ENCODE peak calls at places on chromosomes 3 and 15, in five cellular contexts. K, Z, F, J and X are unnamed samples.

GRCh38 chr3:20040476-20041196 is 390 bp downstream of the KAT2B start:
- DNase-seq in J (peak), F (peak), Z (peak), K (peak), X (peak)

GRCh38 chr3:45760878-45761711 is 35.2 kb downstream of the SLC6A20 start:
- DNase-seq in K (peak), F (peak), Z (peak), J (peak), X (peak)

GRCh38 chr15:56758770-56759449 is 25.6 kb upstream of the ZNF280D start:
- DNase-seq in Z (peak), F (no peak), K (no peak), J (peak), X (peak)

GRCh38 chr3:182258538-182259177 is 534.6 kb upstream of the ATP11B start:
- DNase-seq in Z (no peak), J (peak), K (no peak), F (peak), X (peak)

GRCh38 chr15:41772720-41773331 is 1.5 kb upstream of the MAPKBP1 start:
- DNase-seq in Z (peak), K (peak), F (no peak), J (peak), X (peak)

GRCh38 chr3:146160233-146160963 is 586 bp downstream of the PLOD2 start:
- DNase-seq in J (peak), Z (peak), K (peak), F (peak), X (peak)

GRCh38 chr15:75065851-75066509 is 42.6 kb downstream of the PPCDC start:
- DNase-seq in Z (no peak), K (no peak), J (no peak), F (no peak), X (peak)

GRCh38 chr3:155007729-155008128 is 72.4 kb upstream of the MME start:
- DNase-seq in K (no peak), F (no peak), Z (no peak), J (no peak), X (peak)

GRCh38 chr15:47477253-47477652 is 240.1 kb upstream of the SEMA6D start:
- DNase-seq in Z (no peak), K (no peak), F (no peak), J (no peak), X (no peak)

GRCh38 chr3:94004301-94004910 is 24.0 kb downstream of the STX19 start:
- DNase-seq in K (no peak), F (no peak), Z (peak), J (peak), X (peak)

GRCh38 chr3:56952051-56952450 is 108.4 kb upstream of the SPATA12 start:
- DNase-seq in Z (no peak), K (no peak), J (no peak), F (no peak), X (no peak)

GRCh38 chr15:57259511-57260143 is 116.7 kb upstream of the CGNL1 start:
- DNase-seq in J (no peak), F (peak), Z (no peak), K (peak), X (peak)

GRCh38 chr3:79568938-79569337 is 198.9 kb downstream of the ROBO1 start:
- DNase-seq in J (no peak), K (no peak), F (no peak), Z (no peak), X (no peak)

GRCh38 chr3:34969513-34969912 is 669.8 kb upstream of the ARPP21 start:
- DNase-seq in J (no peak), Z (no peak), F (no peak), K (no peak), X (peak)

GRCh38 chr15:84658080-84658787 is at the start of gene NMB:
- DNase-seq in Z (peak), F (peak), J (peak), K (peak), X (peak)

GRCh38 chr3:94115482-94115881 is 52.6 kb downstream of the NSUN3 start:
- DNase-seq in K (no peak), Z (peak), F (peak), J (peak), X (peak)

GRCh38 chr3:78165876-78166275 is 1126.0 kb downstream of the ROBO2 start:
- DNase-seq in F (no peak), K (no peak), J (no peak), Z (no peak), X (no peak)

GRCh38 chr3:105829879-105830622 is 38.8 kb downstream of the CBLB start:
- DNase-seq in Z (peak), F (no peak), K (no peak), J (peak), X (no peak)

GRCh38 chr3:117873236-117873635 is 1161.4 kb downstream of the IGSF11 start:
- DNase-seq in J (no peak), K (no peak), Z (peak), F (no peak), X (no peak)

GRCh38 chr15:85725564-85725963 is 69.2 kb downstream of the KLHL25 start:
- DNase-seq in Z (no peak), F (no peak), J (peak), K (no peak), X (no peak)

GRCh38 chr15:48250640-48251076 is 44.6 kb downstream of the SLC12A1 start:
- DNase-seq in Z (peak), K (peak), F (peak), J (peak), X (peak)

GRCh38 chr15:63972801-63973200 is 73.5 kb downstream of the DAPK2 start:
- DNase-seq in F (peak), Z (no peak), K (peak), J (no peak), X (peak)

GRCh38 chr3:128466840-128467541 is at the start of gene DNAJB8:
- DNase-seq in K (no peak), F (no peak), J (no peak), Z (no peak), X (no peak)

GRCh38 chr3:118573922-118574321 is 460.7 kb downstream of the IGSF11 start:
- DNase-seq in Z (no peak), J (no peak), F (no peak), K (no peak), X (no peak)

GRCh38 chr3:48693826-48694225 is 8.1 kb upstream of the NCKIPSD start:
- DNase-seq in K (no peak), Z (no peak), J (no peak), F (no peak), X (no peak)

GRCh38 chr3:72657666-72658065 is 190.6 kb downstream of the SHQ1 start:
- DNase-seq in J (no peak), Z (no peak), F (no peak), K (no peak), X (no peak)

GRCh38 chr3:60240558-60240957 is 1010.7 kb downstream of the FHIT start:
- DNase-seq in Z (no peak), F (no peak), K (peak), J (no peak), X (peak)

GRCh38 chr3:52649461-52650210 is 36.1 kb downstream of the PBRM1 start:
- DNase-seq in F (no peak), Z (peak), J (no peak), K (no peak), X (no peak)

GRCh38 chr3:5123937-5124336 is 1.8 kb downstream of the ARL8B start:
- DNase-seq in Z (no peak), J (no peak), K (no peak), F (no peak), X (no peak)
- H3K4ac ChIP-seq in Z (no peak), J (no peak), K (no peak), F (no peak), X (no peak)

GRCh38 chr3:27589795-27590194 is 105.6 kb upstream of the SLC4A7 start:
- DNase-seq in Z (peak), K (no peak), F (no peak), J (no peak), X (peak)
- H3K9ac ChIP-seq in Z (no peak), K (no peak), F (no peak), J (peak), X (no peak)

GRCh38 chr3:71302604-71303003 is 280.9 kb downstream of the FOXP1 start:
- DNase-seq in F (no peak), K (no peak), J (no peak), Z (no peak), X (no peak)

GRCh38 chr3:71305246-71306206 is 278.0 kb downstream of the FOXP1 start:
- DNase-seq in F (peak), Z (peak), K (peak), J (peak), X (peak)

GRCh38 chr3:71304261-71304646 is 279.3 kb downstream of the FOXP1 start:
- DNase-seq in Z (no peak), F (no peak), K (no peak), J (no peak), X (no peak)

GRCh38 chr3:71304684-71305083 is 278.8 kb downstream of the FOXP1 start:
- DNase-seq in J (peak), F (no peak), K (no peak), Z (peak), X (peak)

GRCh38 chr3:71303627-71304260 is 279.8 kb downstream of the FOXP1 start:
- DNase-seq in K (no peak), F (no peak), Z (no peak), J (no peak), X (no peak)
- H3K4ac ChIP-seq in K (no peak), F (no peak), Z (peak), J (no peak), X (no peak)

DNA sequence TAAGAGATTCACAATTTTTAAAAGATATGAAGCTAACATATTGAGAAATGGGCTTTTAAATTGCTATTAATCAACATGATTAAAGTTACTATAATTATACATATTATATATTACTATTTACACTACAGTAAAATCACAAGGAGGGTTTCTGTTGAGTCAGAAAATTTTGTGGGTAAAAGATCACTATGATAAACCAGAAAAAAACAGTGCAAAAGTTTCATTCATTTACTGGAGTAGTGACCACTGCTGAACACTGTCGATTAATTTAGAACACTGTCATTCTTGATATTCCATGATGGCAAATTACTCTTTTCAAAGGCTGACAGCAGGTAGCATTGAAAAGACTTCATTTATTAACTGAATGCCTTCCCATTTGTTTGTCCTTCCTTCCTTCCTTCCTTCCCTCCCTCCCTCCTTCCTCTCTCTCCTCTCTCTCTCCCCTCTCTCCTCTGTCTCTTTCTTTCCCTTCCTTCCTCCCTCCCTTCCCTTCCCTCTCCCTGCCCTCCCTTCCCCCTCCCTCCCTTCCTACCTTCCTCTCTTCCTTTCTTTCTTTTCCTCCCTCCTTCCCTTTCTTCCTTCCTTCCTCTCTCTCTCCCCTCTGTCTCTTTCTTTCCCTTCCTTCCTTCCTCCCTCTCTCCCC is 9.1 kb upstream of the RPL35A start:
- DNase-seq in F (no peak), K (no peak), Z (no peak), J (no peak), X (no peak)
- H3K9ac ChIP-seq in F (no peak), K (no peak), Z (no peak), J (no peak), X (no peak)

GRCh38 chr15:62846131-62846804 is 196.3 kb upstream of the TPM1 start:
- DNase-seq in K (no peak), J (no peak), Z (no peak), F (no peak), X (no peak)

GRCh38 chr15:62846805-62847481 is 195.6 kb upstream of the TPM1 start:
- DNase-seq in Z (no peak), F (no peak), J (no peak), K (no peak), X (no peak)

GRCh38 chr15:62848631-62849050 is 193.9 kb upstream of the TPM1 start:
- DNase-seq in K (no peak), Z (peak), J (peak), F (no peak), X (peak)

GRCh38 chr15:62849316-62850129 is 193.0 kb upstream of the TPM1 start:
- DNase-seq in Z (no peak), K (no peak), F (no peak), J (peak), X (peak)

GRCh38 chr15:62847900-62848489 is 194.6 kb upstream of the TPM1 start:
- DNase-seq in F (peak), Z (peak), K (peak), J (peak), X (peak)
- H3K4ac ChIP-seq in F (no peak), Z (peak), K (no peak), J (no peak), X (no peak)